ENCODE peak calls at places on chromosome 1, in seven cellular contexts. One of them, this sample, is unnamed.

GRCh38 chr1:206911064-206911663 is 10.6 kb downstream of the FCMR start:
- DNase-seq in stomach: no peak
- DNase-seq in Peyer's patch: no peak
- DNase-seq in sigmoid colon: no peak
- DNase-seq in HCT116: no peak
- DNase-seq in HepG2: peak; percentile 16
- DNase-seq in transverse colon: no peak
- DNase-seq in this sample: no peak

GRCh38 chr1:22414244-22414751 is 37.4 kb upstream of the ZBTB40 start:
- DNase-seq in stomach: peak; percentile 85
- DNase-seq in HCT116: no peak
- DNase-seq in Peyer's patch: no peak
- DNase-seq in HepG2: peak; percentile 95
- DNase-seq in sigmoid colon: no peak
- DNase-seq in transverse colon: peak; percentile 33
- DNase-seq in this sample: peak; percentile 67

GRCh38 chr1:199646761-199647160 is 380.7 kb upstream of the NR5A2 start:
- DNase-seq in sigmoid colon: no peak
- DNase-seq in HepG2: peak; percentile 13
- DNase-seq in HCT116: no peak
- DNase-seq in transverse colon: no peak
- DNase-seq in stomach: no peak
- DNase-seq in Peyer's patch: no peak
- DNase-seq in this sample: no peak

GRCh38 chr1:156838972-156839371 is 19.9 kb downstream of the INSRR start:
- DNase-seq in stomach: peak; percentile 28
- DNase-seq in transverse colon: no peak
- DNase-seq in HCT116: no peak
- DNase-seq in HepG2: no peak
- DNase-seq in sigmoid colon: no peak
- DNase-seq in Peyer's patch: peak; percentile 29
- DNase-seq in this sample: no peak

GRCh38 chr1:78491311-78492071 is 717 bp downstream of the PTGFR start:
- DNase-seq in stomach: no peak
- DNase-seq in transverse colon: no peak
- DNase-seq in HepG2: no peak
- DNase-seq in HCT116: no peak
- DNase-seq in sigmoid colon: peak; percentile 68
- DNase-seq in Peyer's patch: no peak
- DNase-seq in this sample: no peak

GRCh38 chr1:239868117-239868516 is 223.6 kb upstream of the FMN2 start:
- DNase-seq in stomach: no peak
- DNase-seq in sigmoid colon: no peak
- DNase-seq in transverse colon: no peak
- DNase-seq in Peyer's patch: no peak
- DNase-seq in HCT116: no peak
- DNase-seq in HepG2: no peak
- DNase-seq in this sample: no peak

GRCh38 chr1:15206418-15207030 is 40.5 kb upstream of the FHAD1 start:
- DNase-seq in HepG2: peak; percentile 88
- DNase-seq in Peyer's patch: no peak
- DNase-seq in stomach: no peak
- DNase-seq in transverse colon: no peak
- DNase-seq in HCT116: no peak
- DNase-seq in sigmoid colon: peak; percentile 58
- DNase-seq in this sample: no peak

GRCh38 chr1:4090976-4091660 is 191.0 kb upstream of the C1orf174 start:
- DNase-seq in Peyer's patch: no peak
- DNase-seq in stomach: no peak
- DNase-seq in sigmoid colon: peak; percentile 32
- DNase-seq in transverse colon: no peak
- DNase-seq in HepG2: no peak
- DNase-seq in HCT116: no peak
- DNase-seq in this sample: no peak

GRCh38 chr1:31585736-31586365 is 9.5 kb downstream of the TINAGL1 start:
- DNase-seq in Peyer's patch: peak; percentile 8
- DNase-seq in HCT116: no peak
- DNase-seq in stomach: no peak
- DNase-seq in transverse colon: no peak
- DNase-seq in HepG2: no peak
- DNase-seq in sigmoid colon: no peak
- DNase-seq in this sample: no peak

GRCh38 chr1:247111636-247112478 is 7.7 kb upstream of the ZNF669 start:
- DNase-seq in sigmoid colon: peak; percentile 87
- DNase-seq in Peyer's patch: no peak
- DNase-seq in HepG2: peak; percentile 31
- DNase-seq in stomach: peak; percentile 73
- DNase-seq in HCT116: no peak
- DNase-seq in transverse colon: peak; percentile 69
- DNase-seq in this sample: no peak

GRCh38 chr1:97123717-97124446 is 402.3 kb downstream of the PTBP2 start:
- DNase-seq in transverse colon: no peak
- DNase-seq in stomach: no peak
- DNase-seq in HCT116: no peak
- DNase-seq in Peyer's patch: no peak
- DNase-seq in HepG2: no peak
- DNase-seq in sigmoid colon: no peak
- DNase-seq in this sample: no peak

GRCh38 chr1:97119260-97119659 is 397.7 kb downstream of the PTBP2 start:
- DNase-seq in HepG2: no peak
- DNase-seq in transverse colon: no peak
- DNase-seq in HCT116: no peak
- DNase-seq in sigmoid colon: no peak
- DNase-seq in stomach: no peak
- DNase-seq in Peyer's patch: no peak
- DNase-seq in this sample: no peak

GRCh38 chr1:97114842-97115241 is 393.3 kb downstream of the PTBP2 start:
- DNase-seq in HCT116: no peak
- DNase-seq in HepG2: no peak
- DNase-seq in transverse colon: no peak
- DNase-seq in sigmoid colon: no peak
- DNase-seq in stomach: no peak
- DNase-seq in Peyer's patch: no peak
- DNase-seq in this sample: no peak

GRCh38 chr1:97120821-97121220 is 399.2 kb downstream of the PTBP2 start:
- DNase-seq in HCT116: no peak
- DNase-seq in Peyer's patch: no peak
- DNase-seq in sigmoid colon: no peak
- DNase-seq in stomach: no peak
- DNase-seq in HepG2: no peak
- DNase-seq in transverse colon: no peak
- DNase-seq in this sample: no peak

GRCh38 chr1:97119775-97120174 is 398.2 kb downstream of the PTBP2 start:
- DNase-seq in HCT116: no peak
- DNase-seq in HepG2: no peak
- DNase-seq in stomach: no peak
- DNase-seq in sigmoid colon: no peak
- DNase-seq in transverse colon: no peak
- DNase-seq in Peyer's patch: no peak
- DNase-seq in this sample: no peak
- H3K36me3 ChIP-seq in HCT116: no peaks in the 10 kb centered on the region
- H3K36me3 ChIP-seq in HepG2: no peaks in the 10 kb centered on the region
- H3K36me3 ChIP-seq in stomach: no peaks in the 10 kb centered on the region
- H3K36me3 ChIP-seq in sigmoid colon: no peaks in the 10 kb centered on the region
- H3K36me3 ChIP-seq in transverse colon: no peaks in the 10 kb centered on the region
- H3K36me3 ChIP-seq in Peyer's patch: no peaks in the 10 kb centered on the region
- H3K36me3 ChIP-seq in this sample: no peaks in the 10 kb centered on the region

GRCh38 chr1:12477301-12477700 is 140.7 kb downstream of the DHRS3 start:
- DNase-seq in Peyer's patch: no peak
- DNase-seq in HepG2: no peak
- DNase-seq in transverse colon: no peak
- DNase-seq in stomach: no peak
- DNase-seq in sigmoid colon: no peak
- DNase-seq in HCT116: no peak
- DNase-seq in this sample: no peak
- H3K4me1 ChIP-seq in Peyer's patch: peaks cover 15% of the 10 kb centered on the region
- H3K4me1 ChIP-seq in HepG2: peaks cover 77% of the 10 kb centered on the region
- H3K4me1 ChIP-seq in transverse colon: peaks cover 87% of the 10 kb centered on the region
- H3K4me1 ChIP-seq in stomach: peaks cover 77% of the 10 kb centered on the region
- H3K4me1 ChIP-seq in sigmoid colon: no peaks in the 10 kb centered on the region
- H3K4me1 ChIP-seq in HCT116: peaks cover 75% of the 10 kb centered on the region
- H3K4me1 ChIP-seq in this sample: peaks cover 23% of the 10 kb centered on the region

DNA sequence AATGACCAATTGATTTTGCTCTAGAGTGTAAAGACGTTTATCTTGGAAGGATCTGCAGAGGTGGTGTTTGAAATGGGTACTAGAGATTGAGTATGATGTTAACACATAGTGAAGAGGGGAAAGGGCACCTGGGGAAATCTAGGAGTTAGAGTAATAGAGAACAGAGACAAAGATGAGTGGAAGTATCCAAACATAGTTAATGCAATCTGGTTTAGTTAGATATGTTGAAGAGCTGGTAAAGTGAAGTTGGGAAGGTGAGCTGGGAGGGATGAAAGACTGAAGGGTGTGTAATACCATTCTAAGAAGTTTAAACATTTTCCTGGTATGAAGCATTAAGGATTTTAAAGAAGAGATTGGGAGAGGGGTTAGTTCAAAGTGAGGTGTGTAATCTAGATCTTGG is 11.0 kb downstream of the XPR1 start:
- DNase-seq in sigmoid colon: no peak
- DNase-seq in transverse colon: no peak
- DNase-seq in stomach: no peak
- DNase-seq in Peyer's patch: no peak
- DNase-seq in HCT116: no peak
- DNase-seq in HepG2: no peak
- DNase-seq in this sample: no peak
- TF ChIP-seq POLR2A in sigmoid colon: no peak
- TF ChIP-seq POLR2A in transverse colon: no peak
- TF ChIP-seq POLR2A in stomach: no peak
- TF ChIP-seq POLR2A in Peyer's patch: no peak
- TF ChIP-seq POLR2A in HCT116: no peak
- TF ChIP-seq POLR2A in HepG2: no peak
- TF ChIP-seq POLR2A in this sample: no peak

GRCh38 chr1:174376030-174376429 is 71.7 kb upstream of the GPR52 start:
- DNase-seq in transverse colon: no peak
- DNase-seq in Peyer's patch: no peak
- DNase-seq in sigmoid colon: no peak
- DNase-seq in HCT116: no peak
- DNase-seq in stomach: no peak
- DNase-seq in HepG2: no peak
- DNase-seq in this sample: no peak
- H3K36me3 ChIP-seq in transverse colon: no peaks in the 10 kb centered on the region
- H3K36me3 ChIP-seq in Peyer's patch: no peaks in the 10 kb centered on the region
- H3K36me3 ChIP-seq in sigmoid colon: no peaks in the 10 kb centered on the region
- H3K36me3 ChIP-seq in HCT116: no peaks in the 10 kb centered on the region
- H3K36me3 ChIP-seq in stomach: no peaks in the 10 kb centered on the region
- H3K36me3 ChIP-seq in HepG2: no peaks in the 10 kb centered on the region
- H3K36me3 ChIP-seq in this sample: no peaks in the 10 kb centered on the region

DNA sequence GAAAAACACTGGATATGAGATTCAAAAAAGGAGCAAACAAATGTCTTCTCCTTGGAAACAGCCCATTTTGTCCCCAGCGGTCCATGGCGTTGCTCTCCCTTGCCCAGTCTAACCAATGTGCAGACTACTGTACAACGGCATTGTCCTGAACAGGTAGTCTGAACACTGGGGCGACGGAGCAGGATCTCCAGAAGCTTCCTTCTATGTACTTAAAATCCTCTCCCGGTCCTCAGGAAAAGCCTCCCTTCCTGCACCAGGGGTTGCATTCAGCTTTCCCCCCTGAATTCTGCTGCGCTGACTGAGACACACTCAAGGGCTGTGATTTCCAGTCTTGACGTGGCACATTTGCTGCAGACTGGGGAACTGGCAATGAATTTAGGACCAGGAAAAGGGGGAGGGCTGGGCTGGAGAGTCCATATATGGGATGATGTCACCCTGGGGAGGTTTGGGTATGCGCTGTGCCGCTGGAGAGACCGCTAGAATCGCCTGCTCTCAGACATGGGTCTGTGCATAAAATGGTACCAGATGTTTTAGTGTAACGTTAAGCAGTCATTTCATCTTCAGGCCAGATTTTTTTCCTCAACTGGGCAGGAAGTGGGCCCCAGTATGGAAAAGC is 275.9 kb upstream of the C1orf105 start:
- DNase-seq in HCT116: no peak
- DNase-seq in transverse colon: peak; percentile 61
- DNase-seq in stomach: peak; percentile 39
- DNase-seq in sigmoid colon: peak; percentile 96
- DNase-seq in HepG2: no peak
- DNase-seq in Peyer's patch: peak; percentile 20
- DNase-seq in this sample: no peak
- H3K4me1 ChIP-seq in HCT116: no peaks in the 10 kb centered on the region
- H3K4me1 ChIP-seq in transverse colon: no peaks in the 10 kb centered on the region
- H3K4me1 ChIP-seq in stomach: no peaks in the 10 kb centered on the region
- H3K4me1 ChIP-seq in sigmoid colon: no peaks in the 10 kb centered on the region
- H3K4me1 ChIP-seq in HepG2: no peaks in the 10 kb centered on the region
- H3K4me1 ChIP-seq in Peyer's patch: no peaks in the 10 kb centered on the region
- H3K4me1 ChIP-seq in this sample: no peaks in the 10 kb centered on the region

This sample was measured in breast epithelium.